ENCODE peak calls at places on chromosomes 1 and 21, in ten cellular contexts. E is EL; O is fibroblast of lung; P is hepatocyte; S is NCI-H446 treated with DMSO at 0.1 percent for 48 hours; F is choroid plexus epithelial cell; H is activated CD4-positive, alpha-beta T cell treated with anti-CD3 and anti-CD28 coated beads, Interleukin-2, amount 10 ng/mL, durations not matched to agents 7 days and 5 days; R is germinal center; Q is AG20443; A is GF-D8. M is an unnamed sample.

GRCh38 chr1:43946244-43947060 is at the start of gene IPO13:
- DNase-seq in F (peak), H (peak), R (peak), S (peak), Q (peak), P (peak), A (peak), E (peak), O (peak), M (peak)

GRCh38 chr1:215819114-215819513 is 252.0 kb downstream of the KCTD3 start:
- DNase-seq in S (no peak), R (no peak), P (no peak), O (peak), H (no peak), F (peak), E (peak), A (no peak), Q (no peak), M (peak)

GRCh38 chr21:41520560-41521442 is 12.8 kb upstream of the TMPRSS2 start:
- DNase-seq in S (no peak), H (no peak), A (no peak), O (no peak), R (no peak), Q (no peak), F (no peak), E (no peak), P (no peak), M (no peak)

GRCh38 chr1:67700692-67701410 is 15.8 kb downstream of the GADD45A start:
- DNase-seq in O (no peak), Q (no peak), S (no peak), A (no peak), E (peak), F (peak), R (no peak), P (peak), H (no peak), M (peak)

GRCh38 chr1:39228263-39228662 is 23.8 kb downstream of the MACF1 start:
- DNase-seq in A (no peak), Q (no peak), H (no peak), S (no peak), E (no peak), O (no peak), F (no peak), P (no peak), R (no peak), M (no peak)

GRCh38 chr1:913491-914252 is 10.1 kb upstream of the SAMD11 start:
- DNase-seq in E (no peak), P (no peak), S (no peak), O (no peak), F (no peak), R (no peak), A (no peak), Q (no peak), H (no peak), M (no peak)

GRCh38 chr1:101592861-101593260 is 356.0 kb downstream of the S1PR1 start:
- DNase-seq in H (no peak), F (peak), E (no peak), S (peak), O (peak), P (no peak), Q (no peak), A (no peak), R (no peak), M (no peak)

GRCh38 chr1:209513226-209513625 is 70.3 kb upstream of the CAMK1G start:
- DNase-seq in A (no peak), O (peak), R (peak), H (no peak), Q (peak), E (peak), F (peak), P (peak), S (peak), M (peak)

GRCh38 chr1:82700476-82700875 is 899.7 kb downstream of the ADGRL2 start:
- DNase-seq in F (no peak), O (no peak), A (no peak), P (no peak), Q (no peak), S (peak), R (no peak), E (no peak), H (no peak), M (no peak)

GRCh38 chr1:87478231-87478630 is 149.6 kb downstream of the LMO4 start:
- DNase-seq in O (peak), S (no peak), P (no peak), E (peak), F (peak), A (no peak), Q (peak), H (no peak), R (no peak), M (peak)

GRCh38 chr1:15128520-15129313 is 24.8 kb upstream of the TMEM51 start:
- DNase-seq in O (peak), H (peak), S (peak), A (no peak), P (peak), Q (peak), E (peak), F (peak), R (peak), M (peak)

GRCh38 chr1:231076802-231077201 is 36.7 kb upstream of the FAM89A start:
- DNase-seq in P (no peak), O (no peak), R (no peak), S (no peak), F (no peak), Q (no peak), A (no peak), E (no peak), H (no peak), M (no peak)

GRCh38 chr1:23592209-23592905 is 33.1 kb upstream of the ID3 start:
- DNase-seq in O (no peak), A (no peak), E (no peak), H (no peak), P (no peak), S (peak), Q (no peak), R (no peak), F (peak), M (no peak)

GRCh38 chr1:41713141-41713540 is 205.6 kb downstream of the HIVEP3 start:
- DNase-seq in Q (no peak), P (no peak), O (no peak), H (no peak), S (no peak), R (no peak), E (no peak), F (no peak), A (no peak), M (no peak)

GRCh38 chr1:40855513-40855912 is 6.7 kb downstream of the CITED4 start:
- DNase-seq in R (no peak), S (no peak), P (no peak), E (no peak), O (no peak), F (peak), Q (no peak), A (no peak), H (no peak), M (no peak)

GRCh38 chr1:25773441-25774125 is 26.4 kb upstream of the SELENON start:
- DNase-seq in A (no peak), F (no peak), P (peak), O (no peak), E (peak), R (no peak), Q (peak), H (no peak), S (no peak), M (peak)

GRCh38 chr1:210207597-210208450 is 24.8 kb upstream of the SERTAD4 start:
- DNase-seq in F (no peak), S (no peak), P (no peak), Q (no peak), O (no peak), R (no peak), A (no peak), H (no peak), E (no peak), M (no peak)

GRCh38 chr1:53967409-53968124 is 21.4 kb downstream of the LRRC42 start:
- DNase-seq in E (no peak), S (no peak), Q (no peak), O (no peak), P (no peak), R (no peak), A (no peak), F (no peak), H (no peak), M (no peak)

GRCh38 chr21:42495765-42496119 is 282 bp downstream of the RSPH1 start:
- DNase-seq in R (peak), A (no peak), E (no peak), O (peak), F (peak), H (no peak), P (peak), S (no peak), Q (no peak), M (peak)